ENCODE peak calls at places on chromosomes 12 and 14, in six cellular contexts. O, Z, U, B, S and L are unnamed samples.

GRCh38 chr14:58918066-58918465 is 270.4 kb upstream of the DAAM1 start:
- DNase-seq in O (no peak), U (no peak), Z (no peak), B (peak; percentile 98), S (no peak), L (no peak)

GRCh38 chr14:68283378-68284123 is 464.0 kb downstream of the RAD51B start:
- DNase-seq in O (peak; percentile 42), Z (peak; percentile 41), S (no peak), B (no peak), U (peak; percentile 62), L (no peak)

GRCh38 chr12:132711169-132711843 is 664 bp downstream of the PGAM5 start:
- DNase-seq in S (no peak), U (no peak), Z (no peak), O (no peak), B (no peak), L (no peak)

GRCh38 chr12:44247588-44247987 is 411.7 kb downstream of the TMEM117 start:
- DNase-seq in O (no peak), U (no peak), Z (no peak), S (no peak), B (no peak), L (no peak)

GRCh38 chr14:79111963-79112362 is 941.8 kb downstream of the NRXN3 start:
- DNase-seq in S (no peak), O (no peak), U (no peak), B (no peak), Z (no peak), L (no peak)

GRCh38 chr14:34680806-34681479 is 33.5 kb downstream of the CFL2 start:
- DNase-seq in B (no peak), O (no peak), Z (no peak), S (no peak), U (no peak), L (no peak)

GRCh38 chr12:40837891-40838424 is 145.7 kb downstream of the CNTN1 start:
- DNase-seq in U (no peak), O (no peak), B (no peak), S (no peak), Z (no peak), L (no peak)

GRCh38 chr14:50762001-50762930 is 68.7 kb downstream of the NIN start:
- DNase-seq in U (no peak), S (no peak), O (no peak), B (peak; percentile 86), Z (no peak), L (no peak)

GRCh38 chr14:89956294-89957009 is 725 bp downstream of the TDP1 start:
- DNase-seq in O (peak; percentile 76), S (peak; percentile 53), U (peak; percentile 35), Z (peak; percentile 75), B (peak; percentile 87), L (peak; percentile 91)

GRCh38 chr14:91896419-91896818 is 29.1 kb upstream of the TC2N start:
- DNase-seq in Z (no peak), B (no peak), S (no peak), U (no peak), O (no peak), L (no peak)

GRCh38 chr14:104563742-104564615 is 15.6 kb upstream of the C14orf180 start:
- DNase-seq in S (peak; percentile 84), B (peak; percentile 73), O (peak; percentile 38), U (peak; percentile 77), Z (peak; percentile 59), L (no peak)

GRCh38 chr12:65074932-65075331 is 46.2 kb downstream of the WIF1 start:
- DNase-seq in S (no peak), B (peak; percentile 27), Z (no peak), U (no peak), O (no peak), L (no peak)

GRCh38 chr12:129241852-129242251 is 388.6 kb downstream of the GLT1D1 start:
- DNase-seq in Z (no peak), O (no peak), S (no peak), B (no peak), U (no peak), L (no peak)

GRCh38 chr14:91830777-91831176 is 36.6 kb downstream of the TC2N start:
- DNase-seq in S (no peak), B (peak; percentile 59), O (no peak), U (peak; percentile 90), Z (no peak), L (no peak)

GRCh38 chr14:85867450-85867849 is 337.5 kb downstream of the FLRT2 start:
- DNase-seq in Z (no peak), B (peak; percentile 28), O (no peak), U (no peak), S (no peak), L (no peak)

GRCh38 chr14:73825551-73826188 is 26.0 kb upstream of the PTGR2 start:
- DNase-seq in Z (peak; percentile 67), U (peak; percentile 96), O (peak; percentile 52), S (peak; percentile 97), B (peak; percentile 94), L (peak; percentile 95)

GRCh38 chr14:22856428-22856827 is 15.1 kb upstream of the LRP10 start:
- DNase-seq in Z (no peak), S (no peak), U (no peak), O (no peak), B (no peak), L (no peak)

GRCh38 chr12:38279756-38280155 is 36.8 kb upstream of the ALG10B start:
- DNase-seq in S (no peak), U (no peak), B (peak; percentile 6), O (no peak), Z (no peak), L (no peak)

GRCh38 chr12:52202361-52203078 is 10.7 kb upstream of the KRT80 start:
- DNase-seq in U (peak; percentile 85), S (peak; percentile 56), B (no peak), O (no peak), Z (no peak), L (no peak)

GRCh38 chr12:131087991-131088700 is 134.4 kb downstream of the ADGRD1 start:
- DNase-seq in S (peak; percentile 27), B (no peak), U (no peak), O (no peak), Z (no peak), L (peak; percentile 50)

GRCh38 chr12:116551952-116552749 is 7.0 kb upstream of the MAP1LC3B2 start:
- DNase-seq in S (no peak), U (no peak), B (peak; percentile 13), O (no peak), Z (no peak), L (no peak)

GRCh38 chr14:80433811-80434210 is 222.5 kb upstream of the DIO2 start:
- DNase-seq in O (no peak), B (no peak), Z (no peak), U (no peak), S (no peak), L (no peak)

GRCh38 chr12:6950944-6951540 is at the start of gene PTPN6:
- DNase-seq in S (peak; percentile 45), O (no peak), Z (peak; percentile 58), U (no peak), B (no peak), L (no peak)

GRCh38 chr14:54786816-54787215 is 115.8 kb downstream of the GCH1 start:
- DNase-seq in S (no peak), Z (no peak), U (no peak), B (no peak), O (no peak), L (no peak)
- H3K36me3 ChIP-seq in S (no peaks in the 10 kb centered on the region), Z (no peaks in the 10 kb centered on the region), U (peaks cover 3% of the 10 kb centered on the region), B (peaks cover 25% of the 10 kb centered on the region), O (no peaks in the 10 kb centered on the region), L (peaks cover 66% of the 10 kb centered on the region)

DNA sequence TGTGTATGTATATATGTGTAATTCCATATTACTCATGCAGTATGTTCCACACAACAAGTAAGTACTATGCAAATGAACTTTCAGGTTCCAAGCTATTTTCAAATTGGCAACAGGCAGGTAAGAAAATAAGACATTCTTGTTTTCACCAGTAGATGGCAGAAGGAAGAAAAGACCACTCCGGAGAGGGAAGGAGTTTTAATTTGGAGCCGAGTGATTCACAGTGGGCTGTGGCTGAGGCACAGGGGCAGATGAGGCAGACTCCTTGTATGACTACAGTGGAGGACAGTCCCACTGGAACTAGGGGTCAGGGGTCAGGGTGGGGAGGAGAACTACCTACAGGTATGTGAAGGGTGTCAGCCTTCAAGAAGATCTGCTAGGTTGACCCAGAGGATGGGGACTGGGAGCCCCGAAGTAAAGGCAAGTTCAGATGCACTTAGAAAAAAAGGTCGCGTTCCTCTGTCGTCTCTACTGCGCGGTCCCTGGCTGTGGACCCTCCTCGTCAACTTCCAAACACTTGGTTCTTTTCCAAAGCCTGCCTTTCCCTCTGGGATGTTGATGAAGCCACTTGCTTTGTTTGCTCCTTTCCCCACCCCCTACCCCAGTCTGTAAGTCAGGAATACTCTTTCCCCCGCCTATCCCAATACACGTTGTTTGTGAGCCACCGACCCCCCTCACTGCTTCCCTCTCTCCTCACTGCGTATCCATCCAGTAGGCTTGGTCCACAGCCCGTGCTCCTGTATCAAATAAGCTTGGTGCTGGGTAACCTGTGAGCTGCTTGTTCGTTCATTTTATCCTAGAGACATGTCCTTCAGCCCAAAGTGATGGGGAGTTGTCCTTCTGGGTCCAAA is 24.1 kb downstream of the DDX47 start:
- DNase-seq in Z (peak; percentile 37), S (peak; percentile 65), O (no peak), B (peak; percentile 91), U (peak; percentile 51), L (peak; percentile 83)
- H3K9me3 ChIP-seq in Z (no peaks in the 10 kb centered on the region), S (no peaks in the 10 kb centered on the region), O (no peaks in the 10 kb centered on the region), B (no peaks in the 10 kb centered on the region), U (no peaks in the 10 kb centered on the region), L (no peaks in the 10 kb centered on the region)

DNA sequence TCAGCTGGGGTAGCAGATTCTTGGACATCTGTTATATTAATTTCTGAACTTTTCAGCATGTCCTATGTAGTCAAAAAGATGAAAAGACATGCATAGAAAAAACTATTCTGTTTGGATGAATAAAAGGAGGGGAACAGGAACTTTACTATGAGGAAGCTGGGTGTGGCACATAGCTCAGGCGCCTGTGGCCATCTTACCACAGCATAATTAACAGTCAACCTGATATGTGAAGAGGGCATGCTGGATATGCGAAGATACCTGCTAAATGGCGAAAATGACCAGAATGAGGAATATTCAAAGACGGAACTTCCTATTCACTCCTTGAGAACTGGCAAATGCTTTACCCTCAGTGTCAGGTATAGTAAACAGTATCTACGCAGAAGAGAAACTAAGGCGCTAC is 18.4 kb downstream of the SETD3 start:
- DNase-seq in Z (no peak), S (no peak), B (no peak), U (no peak), O (no peak), L (no peak)
- H3K36me3 ChIP-seq in Z (peaks cover 58% of the 10 kb centered on the region), S (no peaks in the 10 kb centered on the region), B (peaks cover 24% of the 10 kb centered on the region), U (peaks cover 48% of the 10 kb centered on the region), O (peaks cover 68% of the 10 kb centered on the region), L (peaks cover 31% of the 10 kb centered on the region)

GRCh38 chr12:120316798-120317257 is 10.8 kb downstream of the PLA2G1B start:
- DNase-seq in Z (no peak), O (no peak), B (peak; percentile 14), S (no peak), U (no peak), L (no peak)
- H3K9me3 ChIP-seq in Z (no peaks in the 10 kb centered on the region), O (no peaks in the 10 kb centered on the region), B (no peaks in the 10 kb centered on the region), S (no peaks in the 10 kb centered on the region), U (no peaks in the 10 kb centered on the region), L (no peaks in the 10 kb centered on the region)